ENCODE peak calls at places on chromosomes 7 and 10, in ten cellular contexts. G is HCT116, R is adrenal gland, N is GM12892, A is uterus, J is ovary, Y is esophagus squamous epithelium, S is transverse colon, W is stomach, Z is IMR-90. D is an unnamed sample.
A peak's percentile ranks its signal among the peaks of the same experiment; 100 is the strongest.

GRCh38 chr10:17671307-17671706 is 27.4 kb downstream of the STAM start:
- DNase-seq in W (no peak), J (no peak), Y (no peak), Z (no peak), N (no peak), S (no peak), G (no peak), R (no peak), A (no peak), D (no peak)

GRCh38 chr7:36014961-36015360 is 138.1 kb upstream of the EEPD1 start:
- DNase-seq in W (no peak), Y (no peak), A (no peak), R (no peak), J (no peak), N (no peak), Z (no peak), S (no peak), G (no peak), D (no peak)

GRCh38 chr7:33870120-33870519 is 35.2 kb upstream of the BMPER start:
- DNase-seq in N (no peak), G (no peak), W (no peak), Y (no peak), S (no peak), A (no peak), Z (no peak), R (no peak), J (no peak), D (no peak)

GRCh38 chr10:123391275-123392028 is 237.2 kb downstream of the BUB3 start:
- DNase-seq in Y (no peak), W (no peak), R (no peak), S (no peak), Z (no peak), N (peak; percentile 52), A (no peak), J (no peak), G (no peak), D (no peak)

GRCh38 chr7:36840930-36841329 is 116.6 kb upstream of the AOAH start:
- DNase-seq in Z (no peak), J (no peak), S (no peak), G (no peak), R (no peak), A (no peak), Y (no peak), N (no peak), W (no peak), D (no peak)

GRCh38 chr7:108716783-108717182 is 147.1 kb downstream of the DNAJB9 start:
- DNase-seq in J (no peak), Y (no peak), W (no peak), N (no peak), R (no peak), Z (peak; percentile 48), S (no peak), A (no peak), G (no peak), D (no peak)

GRCh38 chr7:40186586-40186985 is 51.8 kb downstream of the SUGCT start:
- DNase-seq in R (no peak), N (no peak), W (no peak), S (no peak), J (no peak), G (no peak), Z (no peak), Y (no peak), A (no peak), D (no peak)

GRCh38 chr7:152341039-152341913 is 94.5 kb downstream of the KMT2C start:
- DNase-seq in N (no peak), R (peak; percentile 37), Y (no peak), G (peak; percentile 44), S (no peak), J (no peak), Z (peak; percentile 72), A (no peak), W (peak; percentile 43), D (peak; percentile 33)

GRCh38 chr10:124448696-124449169 is 1.1 kb downstream of the NKX1-2 start:
- DNase-seq in R (no peak), S (no peak), G (no peak), J (no peak), Y (no peak), N (no peak), A (no peak), Z (no peak), W (no peak), D (no peak)

GRCh38 chr7:91311844-91312243 is 47.6 kb downstream of the FZD1 start:
- DNase-seq in A (no peak), G (no peak), Y (no peak), N (no peak), S (no peak), R (no peak), W (no peak), J (no peak), Z (no peak), D (no peak)

GRCh38 chr7:134646425-134647305 is at the start of gene BPGM:
- DNase-seq in A (peak; percentile 98), Z (peak; percentile 100), Y (peak; percentile 92), N (peak; percentile 68), J (peak; percentile 97), W (peak; percentile 98), S (peak; percentile 98), R (peak; percentile 99), G (peak; percentile 100), D (peak; percentile 84)
- TF ChIP-seq POLR2A in A (peak; percentile 99), Z (peak; percentile 100), Y (peak; percentile 97), N (peak; percentile 99), J (peak; percentile 81), W (peak; percentile 88), S (peak; percentile 98), R (peak; percentile 99), G (peak; percentile 89), D (peak; percentile 88)

DNA sequence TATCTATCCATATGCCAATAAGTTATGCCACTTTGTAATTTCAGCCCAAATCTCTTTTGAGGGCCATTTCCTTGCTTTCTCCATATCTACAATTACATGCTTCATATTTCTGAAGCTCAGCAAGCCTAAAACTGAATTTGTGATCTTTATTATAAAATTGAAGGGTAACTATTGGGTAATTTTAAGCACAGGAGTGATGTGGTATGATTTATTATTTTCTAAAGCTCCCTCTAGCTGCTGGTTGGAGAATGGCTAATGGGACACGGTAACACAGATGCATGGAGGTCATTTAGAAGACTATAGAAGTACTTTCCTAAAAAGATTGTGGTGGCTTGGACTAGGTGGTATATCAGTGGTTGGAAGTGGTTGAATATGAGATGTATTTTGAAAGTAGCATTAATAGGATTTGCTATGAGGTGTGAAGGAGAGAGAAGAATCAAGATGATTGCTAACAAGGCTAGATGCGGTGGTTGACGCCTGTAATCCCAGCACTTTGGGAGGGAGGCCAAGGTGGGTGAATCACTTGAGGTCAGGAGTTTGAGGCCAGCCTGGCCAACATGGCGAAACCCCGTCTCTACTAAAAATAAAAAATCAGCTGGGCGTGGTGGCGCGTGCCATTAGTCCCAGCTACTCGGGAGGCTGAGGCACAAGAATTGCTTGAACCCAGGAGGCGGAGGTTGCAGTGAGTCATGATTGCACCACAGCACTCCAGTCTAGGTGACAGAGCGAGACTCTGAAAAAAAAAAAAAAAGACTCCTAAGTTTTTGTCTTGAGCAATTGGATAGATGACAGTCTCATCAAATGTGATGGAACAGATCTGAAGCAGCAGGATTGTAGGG is 13.9 kb downstream of the KLHDC10 start:
- DNase-seq in W (no peak), Z (no peak), S (no peak), R (peak; percentile 73), N (no peak), G (no peak), Y (no peak), J (no peak), A (no peak), D (no peak)
- TF ChIP-seq POLR2A in W (no peak), Z (no peak), S (no peak), R (no peak), N (no peak), G (no peak), Y (no peak), J (no peak), A (no peak), D (no peak)

GRCh38 chr10:42638821-42639270 is 476 bp upstream of the ZNF33B start:
- DNase-seq in A (no peak), J (no peak), R (no peak), S (no peak), Y (no peak), W (no peak), N (peak; percentile 3), G (no peak), Z (no peak), D (no peak)

GRCh38 chr10:42637648-42638052 is 720 bp downstream of the ZNF33B start:
- DNase-seq in R (no peak), Y (no peak), W (no peak), G (no peak), S (no peak), J (no peak), N (no peak), Z (no peak), A (no peak), D (no peak)

GRCh38 chr10:42637142-42637541 is 1.2 kb downstream of the ZNF33B start:
- DNase-seq in W (no peak), Z (no peak), A (no peak), R (no peak), S (no peak), G (no peak), J (no peak), N (no peak), Y (no peak), D (no peak)

GRCh38 chr10:42640610-42641229 is 2.4 kb upstream of the ZNF33B start:
- DNase-seq in Z (no peak), S (peak; percentile 48), W (no peak), Y (no peak), A (no peak), G (peak; percentile 31), R (no peak), N (no peak), J (no peak), D (no peak)

GRCh38 chr10:42638053-42638820 is at the start of gene ZNF33B:
- DNase-seq in J (peak; percentile 96), N (peak; percentile 71), W (peak; percentile 95), S (peak; percentile 97), A (peak; percentile 92), G (peak; percentile 96), Y (peak; percentile 75), Z (peak; percentile 89), R (peak; percentile 93), D (peak; percentile 81)
- TF ChIP-seq POLR2A in J (peak; percentile 60), N (peak; percentile 89), W (peak; percentile 70), S (peak; percentile 93), A (peak; percentile 63), G (peak; percentile 91), Y (peak; percentile 58), Z (peak; percentile 71), R (peak; percentile 82), D (peak; percentile 88)

GRCh38 chr10:67836491-67836890 is 1.5 kb downstream of the DNAJC12 start:
- DNase-seq in N (no peak), R (no peak), S (no peak), Y (no peak), W (no peak), A (no peak), Z (no peak), G (no peak), J (no peak), D (no peak)

GRCh38 chr10:67839957-67840356 is 2.0 kb upstream of the DNAJC12 start:
- DNase-seq in S (no peak), N (no peak), G (no peak), A (no peak), J (no peak), Z (peak; percentile 31), R (no peak), W (no peak), Y (no peak), D (no peak)

GRCh38 chr10:67834375-67834774 is 3.6 kb downstream of the DNAJC12 start:
- DNase-seq in N (no peak), Z (no peak), S (no peak), A (no peak), G (no peak), W (no peak), R (no peak), Y (no peak), J (no peak), D (no peak)

GRCh38 chr10:67836972-67837371 is 1.0 kb downstream of the DNAJC12 start:
- DNase-seq in Z (no peak), G (no peak), S (no peak), R (no peak), J (no peak), A (no peak), N (no peak), W (no peak), Y (no peak), D (no peak)

GRCh38 chr10:67837519-67838314 is at the start of gene DNAJC12:
- DNase-seq in A (no peak), R (no peak), N (no peak), W (no peak), J (no peak), S (no peak), Z (peak; percentile 82), Y (no peak), G (peak; percentile 37), D (no peak)
- TF ChIP-seq POLR2A in A (no peak), R (peak; percentile 79), N (no peak), W (no peak), J (peak; percentile 26), S (no peak), Z (no peak), Y (no peak), G (no peak), D (no peak)

D was measured in H54.